ENCODE peak calls at places on chromosomes 5 and 9, in nine cellular contexts. J, P, X, Y, D, N, W, O and H are unnamed samples.
A peak's percentile ranks its signal among the peaks of the same experiment; 100 is the strongest.

GRCh38 chr5:77449277-77449676 is 42.8 kb downstream of the WDR41 start:
- DNase-seq in J (no peak), P (no peak), X (no peak), Y (no peak), D (no peak), N (no peak), W (no peak), O (no peak), H (no peak)

GRCh38 chr9:18516514-18516913 is 42.6 kb downstream of the ADAMTSL1 start:
- DNase-seq in J (no peak), P (no peak), X (no peak), Y (no peak), D (no peak), N (no peak), W (no peak), O (no peak), H (no peak)

GRCh38 chr5:141172381-141173204 is at the start of gene PCDHB7:
- DNase-seq in J (no peak), P (peak; percentile 24), X (no peak), Y (peak; percentile 6), D (no peak), N (peak; percentile 47), W (no peak), O (no peak), H (no peak)

GRCh38 chr5:59972043-59972442 is 78.5 kb upstream of the PDE4D start:
- DNase-seq in J (no peak), P (no peak), X (no peak), Y (no peak), D (no peak), N (no peak), W (no peak), O (no peak), H (no peak)

GRCh38 chr5:39132128-39132447 is 57.9 kb upstream of the RICTOR start:
- DNase-seq in J (no peak), P (no peak), X (no peak), Y (no peak), D (no peak), N (no peak), W (no peak), O (no peak), H (no peak)

GRCh38 chr5:157865844-157866243 is 6.9 kb upstream of the CLINT1 start:
- DNase-seq in J (no peak), P (no peak), X (no peak), Y (no peak), D (no peak), N (no peak), W (no peak), O (no peak), H (no peak)

GRCh38 chr9:13427587-13427986 is 148.1 kb upstream of the MPDZ start:
- DNase-seq in J (peak; percentile 26), P (peak; percentile 73), X (no peak), Y (peak; percentile 32), D (peak; percentile 15), N (peak; percentile 23), W (no peak), O (no peak), H (peak; percentile 40)

GRCh38 chr5:95114902-95115301 is 170.0 kb downstream of the MCTP1 start:
- DNase-seq in J (no peak), P (no peak), X (no peak), Y (no peak), D (no peak), N (no peak), W (no peak), O (no peak), H (no peak)

GRCh38 chr5:116675628-116675910 is 100.9 kb upstream of the SEMA6A start:
- DNase-seq in J (no peak), P (no peak), X (no peak), Y (no peak), D (no peak), N (no peak), W (no peak), O (no peak), H (no peak)

GRCh38 chr5:98929123-98929981 is 545 bp upstream of the CHD1 start:
- DNase-seq in J (peak; percentile 41), P (peak; percentile 92), X (peak; percentile 96), Y (peak; percentile 52), D (peak; percentile 90), N (peak; percentile 94), W (peak; percentile 97), O (peak; percentile 95), H (peak; percentile 79)